ENCODE peak calls at places on chromosomes 12 and 14, in nine cellular contexts. One of them, this sample, is unnamed. For H3K4me1, the result is how much of the 10 kb centered on the place peaks cover.

GRCh38 chr12:124466200-124467128 is 100.9 kb downstream of the NCOR2 start:
- DNase-seq in hepatocyte: no peak
- DNase-seq in left lung: peak
- DNase-seq in upper lobe of right lung: no peak
- DNase-seq in fibroblast of lung: no peak
- DNase-seq in endodermal cell: no peak
- DNase-seq in transverse colon: peak
- DNase-seq in OCI-LY7: peak
- DNase-seq in lung: peak
- DNase-seq in this sample: peak

GRCh38 chr14:69882086-69882864 is 3.1 kb downstream of the SMOC1 start:
- DNase-seq in transverse colon: no peak
- DNase-seq in hepatocyte: no peak
- DNase-seq in upper lobe of right lung: no peak
- DNase-seq in left lung: no peak
- DNase-seq in endodermal cell: no peak
- DNase-seq in OCI-LY7: no peak
- DNase-seq in lung: no peak
- DNase-seq in fibroblast of lung: no peak
- DNase-seq in this sample: no peak

GRCh38 chr12:121124402-121125109 is 8.1 kb upstream of the P2RX7 start:
- DNase-seq in lung: no peak
- DNase-seq in upper lobe of right lung: no peak
- DNase-seq in fibroblast of lung: peak
- DNase-seq in OCI-LY7: no peak
- DNase-seq in transverse colon: no peak
- DNase-seq in endodermal cell: peak
- DNase-seq in hepatocyte: peak
- DNase-seq in left lung: no peak
- DNase-seq in this sample: no peak

GRCh38 chr12:25377475-25378179 is 126.9 kb upstream of the KRAS start:
- DNase-seq in upper lobe of right lung: no peak
- DNase-seq in lung: no peak
- DNase-seq in left lung: no peak
- DNase-seq in endodermal cell: peak
- DNase-seq in fibroblast of lung: peak
- DNase-seq in transverse colon: no peak
- DNase-seq in hepatocyte: peak
- DNase-seq in OCI-LY7: no peak
- DNase-seq in this sample: peak

GRCh38 chr12:17999174-17999801 is 90.7 kb downstream of the RERGL start:
- DNase-seq in OCI-LY7: peak
- DNase-seq in endodermal cell: no peak
- DNase-seq in hepatocyte: no peak
- DNase-seq in lung: no peak
- DNase-seq in transverse colon: no peak
- DNase-seq in fibroblast of lung: no peak
- DNase-seq in upper lobe of right lung: no peak
- DNase-seq in left lung: no peak
- DNase-seq in this sample: no peak

GRCh38 chr12:20472089-20472488 is 103.8 kb downstream of the PDE3A start:
- DNase-seq in lung: no peak
- DNase-seq in fibroblast of lung: no peak
- DNase-seq in transverse colon: no peak
- DNase-seq in OCI-LY7: no peak
- DNase-seq in endodermal cell: no peak
- DNase-seq in hepatocyte: no peak
- DNase-seq in upper lobe of right lung: no peak
- DNase-seq in left lung: no peak
- DNase-seq in this sample: no peak

GRCh38 chr14:68958553-68958952 is 20.5 kb downstream of the ACTN1 start:
- DNase-seq in transverse colon: no peak
- DNase-seq in lung: no peak
- DNase-seq in OCI-LY7: no peak
- DNase-seq in hepatocyte: no peak
- DNase-seq in left lung: no peak
- DNase-seq in fibroblast of lung: peak
- DNase-seq in endodermal cell: no peak
- DNase-seq in upper lobe of right lung: no peak
- DNase-seq in this sample: no peak

GRCh38 chr14:99363616-99364290 is 91.8 kb upstream of the BCL11B start:
- DNase-seq in fibroblast of lung: no peak
- DNase-seq in hepatocyte: no peak
- DNase-seq in transverse colon: no peak
- DNase-seq in upper lobe of right lung: peak
- DNase-seq in lung: no peak
- DNase-seq in left lung: no peak
- DNase-seq in OCI-LY7: no peak
- DNase-seq in endodermal cell: peak
- DNase-seq in this sample: no peak

GRCh38 chr12:58425481-58426392 is 484.4 kb downstream of the ATP23 start:
- DNase-seq in transverse colon: peak
- DNase-seq in lung: no peak
- DNase-seq in fibroblast of lung: peak
- DNase-seq in OCI-LY7: no peak
- DNase-seq in left lung: peak
- DNase-seq in upper lobe of right lung: no peak
- DNase-seq in hepatocyte: peak
- DNase-seq in endodermal cell: peak
- DNase-seq in this sample: no peak

GRCh38 chr12:65470261-65470660 is 191.8 kb downstream of the MSRB3 start:
- DNase-seq in endodermal cell: no peak
- DNase-seq in left lung: no peak
- DNase-seq in lung: no peak
- DNase-seq in transverse colon: no peak
- DNase-seq in fibroblast of lung: no peak
- DNase-seq in hepatocyte: no peak
- DNase-seq in upper lobe of right lung: no peak
- DNase-seq in OCI-LY7: no peak
- DNase-seq in this sample: no peak

GRCh38 chr12:108307006-108307405 is 32.1 kb downstream of the CMKLR1 start:
- DNase-seq in hepatocyte: no peak
- DNase-seq in upper lobe of right lung: no peak
- DNase-seq in fibroblast of lung: peak
- DNase-seq in transverse colon: no peak
- DNase-seq in lung: no peak
- DNase-seq in endodermal cell: no peak
- DNase-seq in OCI-LY7: no peak
- DNase-seq in left lung: no peak
- DNase-seq in this sample: no peak

GRCh38 chr14:99758121-99758871 is 34.9 kb upstream of the EML1 start:
- DNase-seq in fibroblast of lung: peak
- DNase-seq in transverse colon: no peak
- DNase-seq in upper lobe of right lung: no peak
- DNase-seq in lung: no peak
- DNase-seq in OCI-LY7: no peak
- DNase-seq in left lung: no peak
- DNase-seq in hepatocyte: peak
- DNase-seq in endodermal cell: peak
- DNase-seq in this sample: no peak

GRCh38 chr12:4281173-4281654 is 7.7 kb downstream of the CCND2 start:
- DNase-seq in hepatocyte: peak
- DNase-seq in endodermal cell: no peak
- DNase-seq in fibroblast of lung: peak
- DNase-seq in OCI-LY7: no peak
- DNase-seq in upper lobe of right lung: no peak
- DNase-seq in transverse colon: peak
- DNase-seq in left lung: no peak
- DNase-seq in lung: no peak
- DNase-seq in this sample: no peak

GRCh38 chr12:129704232-129704830 is 199.5 kb downstream of the TMEM132D start:
- DNase-seq in fibroblast of lung: no peak
- DNase-seq in hepatocyte: no peak
- DNase-seq in endodermal cell: peak
- DNase-seq in upper lobe of right lung: no peak
- DNase-seq in OCI-LY7: no peak
- DNase-seq in lung: no peak
- DNase-seq in transverse colon: no peak
- DNase-seq in left lung: no peak
- DNase-seq in this sample: no peak

GRCh38 chr12:98227162-98227561 is 288.2 kb upstream of the TMPO start:
- DNase-seq in fibroblast of lung: peak
- DNase-seq in transverse colon: no peak
- DNase-seq in OCI-LY7: peak
- DNase-seq in hepatocyte: no peak
- DNase-seq in left lung: no peak
- DNase-seq in endodermal cell: peak
- DNase-seq in upper lobe of right lung: no peak
- DNase-seq in lung: no peak
- DNase-seq in this sample: no peak

GRCh38 chr14:74886001-74886400 is 4.3 kb downstream of the DLST start:
- DNase-seq in fibroblast of lung: peak
- DNase-seq in lung: no peak
- DNase-seq in hepatocyte: no peak
- DNase-seq in transverse colon: no peak
- DNase-seq in left lung: no peak
- DNase-seq in upper lobe of right lung: no peak
- DNase-seq in OCI-LY7: no peak
- DNase-seq in endodermal cell: peak
- DNase-seq in this sample: no peak

GRCh38 chr12:51183816-51184215 is 10.9 kb upstream of the TFCP2 start:
- DNase-seq in hepatocyte: peak
- DNase-seq in transverse colon: peak
- DNase-seq in OCI-LY7: no peak
- DNase-seq in upper lobe of right lung: no peak
- DNase-seq in endodermal cell: no peak
- DNase-seq in left lung: no peak
- DNase-seq in fibroblast of lung: peak
- DNase-seq in lung: no peak
- DNase-seq in this sample: no peak

GRCh38 chr14:99327458-99328250 is 55.7 kb upstream of the BCL11B start:
- DNase-seq in fibroblast of lung: no peak
- DNase-seq in upper lobe of right lung: peak
- DNase-seq in left lung: no peak
- DNase-seq in hepatocyte: no peak
- DNase-seq in transverse colon: no peak
- DNase-seq in lung: no peak
- DNase-seq in endodermal cell: peak
- DNase-seq in OCI-LY7: no peak
- DNase-seq in this sample: no peak

GRCh38 chr14:90023176-90023896 is 38.5 kb upstream of the KCNK13 start:
- DNase-seq in hepatocyte: no peak
- DNase-seq in fibroblast of lung: no peak
- DNase-seq in transverse colon: no peak
- DNase-seq in left lung: no peak
- DNase-seq in lung: no peak
- DNase-seq in OCI-LY7: no peak
- DNase-seq in endodermal cell: no peak
- DNase-seq in upper lobe of right lung: no peak
- DNase-seq in this sample: no peak

DNA sequence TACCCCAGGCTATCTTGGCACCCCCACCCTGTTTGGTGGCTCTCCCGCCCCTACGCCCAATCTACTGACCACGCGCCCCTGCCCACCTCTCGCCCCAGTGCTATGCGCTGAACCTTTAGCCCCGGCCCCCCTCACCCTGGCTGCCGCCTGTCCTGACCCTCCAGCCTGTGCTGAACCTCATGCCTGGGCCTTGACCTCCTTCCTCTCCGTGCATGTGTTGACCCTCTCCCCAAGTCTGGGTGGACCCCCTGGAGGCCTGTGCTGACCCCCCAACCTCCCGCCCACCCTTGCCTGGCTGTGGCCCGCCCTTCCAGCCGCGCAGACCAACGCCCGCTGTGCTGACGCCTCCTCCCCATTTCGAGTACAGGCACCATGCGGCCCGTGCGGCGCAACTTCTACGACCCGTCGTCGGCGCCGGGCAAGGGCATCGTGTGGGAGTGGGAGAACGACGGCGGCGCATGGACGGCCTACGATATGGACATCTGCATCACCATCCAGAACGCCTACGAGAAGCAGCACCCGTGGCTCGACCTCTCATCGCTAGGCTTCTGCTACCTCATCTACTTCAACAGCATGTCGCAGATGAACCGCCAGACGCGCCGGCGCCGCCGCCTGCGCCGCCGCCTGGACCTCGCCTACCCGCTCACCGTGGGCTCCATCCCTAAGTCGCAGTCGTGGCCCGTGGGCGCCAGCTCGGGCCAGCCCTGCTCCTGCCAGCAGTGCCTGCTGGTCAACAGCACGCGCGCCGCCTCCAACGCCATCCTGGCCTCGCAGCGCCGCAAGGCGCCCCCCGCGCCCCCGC is 20.7 kb downstream of the DTX1 start:
- DNase-seq in OCI-LY7: no peak
- DNase-seq in upper lobe of right lung: no peak
- DNase-seq in lung: no peak
- DNase-seq in endodermal cell: peak
- DNase-seq in hepatocyte: no peak
- DNase-seq in fibroblast of lung: no peak
- DNase-seq in left lung: no peak
- DNase-seq in transverse colon: no peak
- DNase-seq in this sample: no peak
- H3K4me3 ChIP-seq in OCI-LY7: peak
- H3K4me3 ChIP-seq in upper lobe of right lung: no peak
- H3K4me3 ChIP-seq in lung: no peak
- H3K4me3 ChIP-seq in endodermal cell: no peak
- H3K4me3 ChIP-seq in hepatocyte: no peak
- H3K4me3 ChIP-seq in fibroblast of lung: no peak
- H3K4me3 ChIP-seq in left lung: no peak
- H3K4me3 ChIP-seq in transverse colon: no peak
- H3K4me3 ChIP-seq in this sample: no peak

GRCh38 chr12:80472912-80473500 is 29.0 kb downstream of the PTPRQ start:
- DNase-seq in transverse colon: no peak
- DNase-seq in lung: no peak
- DNase-seq in left lung: no peak
- DNase-seq in hepatocyte: peak
- DNase-seq in upper lobe of right lung: no peak
- DNase-seq in fibroblast of lung: peak
- DNase-seq in endodermal cell: peak
- DNase-seq in OCI-LY7: peak
- DNase-seq in this sample: no peak
- TF ChIP-seq CTCF in transverse colon: peak
- TF ChIP-seq CTCF in lung: no peak
- TF ChIP-seq CTCF in left lung: no peak
- TF ChIP-seq CTCF in hepatocyte: peak
- TF ChIP-seq CTCF in upper lobe of right lung: peak
- TF ChIP-seq CTCF in fibroblast of lung: peak
- TF ChIP-seq CTCF in endodermal cell: peak
- TF ChIP-seq CTCF in OCI-LY7: peak
- TF ChIP-seq CTCF in this sample: no peak

DNA sequence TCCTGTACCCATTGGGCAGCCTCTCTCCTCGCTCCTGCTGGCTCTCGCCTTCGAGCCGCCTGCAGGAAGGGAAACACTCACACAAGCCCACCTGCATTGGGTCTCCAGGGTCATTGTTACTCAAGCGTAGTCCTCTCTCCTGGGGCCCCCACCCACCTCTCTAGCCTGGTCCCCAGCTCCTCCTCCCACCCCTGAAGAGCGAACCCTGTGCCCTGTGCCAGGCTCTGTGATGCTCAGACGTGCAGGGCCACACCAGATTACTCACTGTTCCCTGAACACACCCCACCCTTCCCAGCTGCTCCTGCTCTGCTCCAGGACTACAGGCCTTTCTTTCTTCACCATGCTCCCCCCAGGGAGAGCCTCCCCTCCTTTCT is 88.1 kb downstream of the NINJ2 start:
- DNase-seq in fibroblast of lung: no peak
- DNase-seq in upper lobe of right lung: no peak
- DNase-seq in lung: no peak
- DNase-seq in OCI-LY7: no peak
- DNase-seq in left lung: no peak
- DNase-seq in endodermal cell: no peak
- DNase-seq in hepatocyte: no peak
- DNase-seq in transverse colon: no peak
- DNase-seq in this sample: no peak
- H3K4me1 ChIP-seq in fibroblast of lung: under half
- H3K4me1 ChIP-seq in upper lobe of right lung: under half
- H3K4me1 ChIP-seq in lung: under half
- H3K4me1 ChIP-seq in OCI-LY7: under half
- H3K4me1 ChIP-seq in left lung: half or more
- H3K4me1 ChIP-seq in endodermal cell: under half
- H3K4me1 ChIP-seq in hepatocyte: under half
- H3K4me1 ChIP-seq in transverse colon: under half
- H3K4me1 ChIP-seq in this sample: under half

GRCh38 chr14:37591941-37592287 is 3.1 kb downstream of the FOXA1 start:
- DNase-seq in OCI-LY7: no peak
- DNase-seq in endodermal cell: no peak
- DNase-seq in left lung: peak
- DNase-seq in upper lobe of right lung: peak
- DNase-seq in hepatocyte: peak
- DNase-seq in transverse colon: peak
- DNase-seq in fibroblast of lung: no peak
- DNase-seq in lung: peak
- DNase-seq in this sample: no peak
- H3K4me3 ChIP-seq in OCI-LY7: no peak
- H3K4me3 ChIP-seq in endodermal cell: no peak
- H3K4me3 ChIP-seq in left lung: peak
- H3K4me3 ChIP-seq in upper lobe of right lung: peak
- H3K4me3 ChIP-seq in hepatocyte: peak
- H3K4me3 ChIP-seq in transverse colon: peak
- H3K4me3 ChIP-seq in fibroblast of lung: no peak
- H3K4me3 ChIP-seq in lung: peak
- H3K4me3 ChIP-seq in this sample: no peak

This sample was measured in CD8-positive, alpha-beta T cell.